ENCODE peak calls at places on chromosomes 16 and 17, in four cellular contexts. One of them, this sample, is unnamed.

GRCh38 chr17:73541561-73541981 is 102.7 kb downstream of the SDK2 start:
- DNase-seq in K562: peak; percentile 25
- DNase-seq in HCT116: no peak
- DNase-seq in HepG2: no peak
- DNase-seq in this sample: no peak

GRCh38 chr16:83206426-83206825 is 579.7 kb downstream of the CDH13 start:
- DNase-seq in HCT116: no peak
- DNase-seq in K562: no peak
- DNase-seq in HepG2: no peak
- DNase-seq in this sample: no peak

GRCh38 chr16:31329671-31330552 is 25.1 kb upstream of the ITGAX start:
- DNase-seq in HepG2: no peak
- DNase-seq in HCT116: no peak
- DNase-seq in K562: no peak
- DNase-seq in this sample: no peak

GRCh38 chr16:59180083-59180476 is 446.0 kb upstream of the GOT2 start:
- DNase-seq in HCT116: no peak
- DNase-seq in HepG2: peak; percentile 76
- DNase-seq in K562: no peak
- DNase-seq in this sample: no peak

GRCh38 chr17:59851431-59852375 is 41.0 kb downstream of the TUBD1 start:
- DNase-seq in HepG2: no peak
- DNase-seq in K562: no peak
- DNase-seq in HCT116: no peak
- DNase-seq in this sample: no peak

GRCh38 chr16:89828199-89828869 is at the start of gene SPIRE2:
- DNase-seq in K562: peak; percentile 90
- DNase-seq in HepG2: no peak
- DNase-seq in HCT116: no peak
- DNase-seq in this sample: no peak

GRCh38 chr16:10536814-10537389 is 43.5 kb downstream of the EMP2 start:
- DNase-seq in HepG2: no peak
- DNase-seq in HCT116: no peak
- DNase-seq in K562: no peak
- DNase-seq in this sample: no peak

GRCh38 chr16:74568961-74569631 is 37.8 kb downstream of the GLG1 start:
- DNase-seq in HCT116: no peak
- DNase-seq in HepG2: no peak
- DNase-seq in K562: no peak
- DNase-seq in this sample: no peak

GRCh38 chr16:14409563-14409962 is 220.5 kb downstream of the PARN start:
- DNase-seq in K562: no peak
- DNase-seq in HepG2: peak; percentile 72
- DNase-seq in HCT116: no peak
- DNase-seq in this sample: peak; percentile 30

GRCh38 chr17:82050761-82051641 is 610 bp downstream of the RFNG start:
- DNase-seq in HepG2: no peak
- DNase-seq in HCT116: no peak
- DNase-seq in K562: peak; percentile 81
- DNase-seq in this sample: no peak

GRCh38 chr16:29926675-29927522 is 873 bp upstream of the KCTD13 start:
- DNase-seq in HepG2: peak; percentile 35
- DNase-seq in K562: no peak
- DNase-seq in HCT116: no peak
- DNase-seq in this sample: no peak

GRCh38 chr16:56450901-56451752 is at the start of the genes NUDT21 and OGFOD1:
- DNase-seq in K562: peak; percentile 96
- DNase-seq in HepG2: peak; percentile 99
- DNase-seq in HCT116: peak; percentile 94
- DNase-seq in this sample: peak; percentile 87

GRCh38 chr16:56743840-56744239 is 13.9 kb downstream of the NUP93 start:
- DNase-seq in K562: no peak
- DNase-seq in HCT116: no peak
- DNase-seq in HepG2: no peak
- DNase-seq in this sample: no peak

GRCh38 chr17:42518046-42518754 is 17.8 kb upstream of the NAGLU start:
- DNase-seq in K562: peak; percentile 40
- DNase-seq in HCT116: peak; percentile 79
- DNase-seq in HepG2: no peak
- DNase-seq in this sample: peak; percentile 69

GRCh38 chr17:5241861-5242671 is 7.4 kb upstream of the SCIMP start:
- DNase-seq in HCT116: no peak
- DNase-seq in K562: no peak
- DNase-seq in HepG2: no peak
- DNase-seq in this sample: no peak

GRCh38 chr17:72125742-72126141 is 4.9 kb downstream of the SOX9 start:
- DNase-seq in HepG2: peak; percentile 32
- DNase-seq in K562: no peak
- DNase-seq in HCT116: no peak
- DNase-seq in this sample: no peak

GRCh38 chr17:35914354-35914753 is 16.2 kb downstream of the RDM1 start:
- DNase-seq in K562: no peak
- DNase-seq in HepG2: no peak
- DNase-seq in HCT116: no peak
- DNase-seq in this sample: no peak

GRCh38 chr16:5193877-5194276 is 96.3 kb upstream of the EEF2KMT start:
- DNase-seq in K562: no peak
- DNase-seq in HepG2: no peak
- DNase-seq in HCT116: no peak
- DNase-seq in this sample: no peak

GRCh38 chr16:75122609-75123008 is 6.0 kb upstream of the LDHD start:
- DNase-seq in HCT116: no peak
- DNase-seq in HepG2: no peak
- DNase-seq in K562: no peak
- DNase-seq in this sample: no peak

GRCh38 chr16:27461483-27462171 is 59.7 kb downstream of the IL21R start:
- DNase-seq in K562: no peak
- DNase-seq in HCT116: no peak
- DNase-seq in HepG2: no peak
- DNase-seq in this sample: no peak

GRCh38 chr17:71237903-71238538 is 882.8 kb upstream of the SOX9 start:
- DNase-seq in HepG2: no peak
- DNase-seq in K562: no peak
- DNase-seq in HCT116: peak; percentile 57
- DNase-seq in this sample: peak; percentile 36

GRCh38 chr17:21029515-21029914 is 13.3 kb downstream of the USP22 start:
- DNase-seq in K562: no peak
- DNase-seq in HepG2: no peak
- DNase-seq in HCT116: no peak
- DNase-seq in this sample: no peak

GRCh38 chr16:20969386-20969785 is 68.8 kb downstream of the LYRM1 start:
- DNase-seq in K562: no peak
- DNase-seq in HCT116: no peak
- DNase-seq in HepG2: no peak
- DNase-seq in this sample: no peak

GRCh38 chr16:1744338-1744840 is 27.0 kb downstream of the NME3 start:
- DNase-seq in K562: no peak
- DNase-seq in HCT116: no peak
- DNase-seq in HepG2: no peak
- DNase-seq in this sample: no peak

GRCh38 chr17:59038734-59039133 is 67.9 kb downstream of the TRIM37 start:
- DNase-seq in HepG2: no peak
- DNase-seq in K562: no peak
- DNase-seq in HCT116: no peak
- DNase-seq in this sample: no peak

GRCh38 chr17:3879591-3880417 is 13.0 kb downstream of the CAMKK1 start:
- DNase-seq in HepG2: no peak
- DNase-seq in HCT116: no peak
- DNase-seq in K562: no peak
- DNase-seq in this sample: no peak

GRCh38 chr17:36920032-36921000 is 17.0 kb upstream of the LHX1 start:
- DNase-seq in HepG2: no peak
- DNase-seq in K562: peak; percentile 50
- DNase-seq in HCT116: peak; percentile 43
- DNase-seq in this sample: no peak

GRCh38 chr16:56626685-56627084 is 1.1 kb downstream of the MT1E start:
- DNase-seq in HCT116: no peak
- DNase-seq in HepG2: no peak
- DNase-seq in K562: no peak
- DNase-seq in this sample: no peak

GRCh38 chr16:11361043-11361442 is 15.8 kb downstream of the RMI2 start:
- DNase-seq in HCT116: no peak
- DNase-seq in HepG2: no peak
- DNase-seq in K562: no peak
- DNase-seq in this sample: no peak

GRCh38 chr17:14006249-14006942 is 62.9 kb upstream of the COX10 start:
- DNase-seq in HCT116: no peak
- DNase-seq in HepG2: no peak
- DNase-seq in K562: no peak
- DNase-seq in this sample: no peak

GRCh38 chr17:80285237-80285920 is 24.7 kb downstream of the RNF213 start:
- DNase-seq in HCT116: no peak
- DNase-seq in K562: no peak
- DNase-seq in HepG2: no peak
- DNase-seq in this sample: no peak

GRCh38 chr16:1991135-1991551 is 1.4 kb downstream of the SYNGR3 start:
- DNase-seq in HepG2: no peak
- DNase-seq in K562: no peak
- DNase-seq in HCT116: no peak
- DNase-seq in this sample: no peak

GRCh38 chr17:73349138-73349537 is 37.3 kb upstream of the CDC42EP4 start:
- DNase-seq in HCT116: no peak
- DNase-seq in K562: no peak
- DNase-seq in HepG2: no peak
- DNase-seq in this sample: no peak

GRCh38 chr17:69602969-69603368 is 188.5 kb downstream of the MAP2K6 start:
- DNase-seq in HCT116: no peak
- DNase-seq in K562: no peak
- DNase-seq in HepG2: no peak
- DNase-seq in this sample: no peak

GRCh38 chr17:57861737-57862409 is 12.0 kb upstream of the MRPS23 start:
- DNase-seq in K562: no peak
- DNase-seq in HCT116: no peak
- DNase-seq in HepG2: peak; percentile 54
- DNase-seq in this sample: no peak

GRCh38 chr16:24508614-24509013 is 30.8 kb upstream of the RBBP6 start:
- DNase-seq in HCT116: no peak
- DNase-seq in K562: no peak
- DNase-seq in HepG2: no peak
- DNase-seq in this sample: no peak

GRCh38 chr17:65667656-65668055 is 106.2 kb upstream of the AXIN2 start:
- DNase-seq in HCT116: no peak
- DNase-seq in K562: no peak
- DNase-seq in HepG2: no peak
- DNase-seq in this sample: no peak

GRCh38 chr17:1002412-1002753 is 5.5 kb downstream of the TIMM22 start:
- DNase-seq in K562: no peak
- DNase-seq in HCT116: no peak
- DNase-seq in HepG2: no peak
- DNase-seq in this sample: no peak

GRCh38 chr16:86980644-86981043 is 336.5 kb downstream of the C16orf95 start:
- DNase-seq in K562: no peak
- DNase-seq in HepG2: no peak
- DNase-seq in HCT116: no peak
- DNase-seq in this sample: no peak
- TF ChIP-seq TCF7L2 in K562: no peak
- TF ChIP-seq TCF7L2 in HepG2: no peak
- TF ChIP-seq TCF7L2 in HCT116: no peak
- TF ChIP-seq TCF7L2 in this sample: no peak

DNA sequence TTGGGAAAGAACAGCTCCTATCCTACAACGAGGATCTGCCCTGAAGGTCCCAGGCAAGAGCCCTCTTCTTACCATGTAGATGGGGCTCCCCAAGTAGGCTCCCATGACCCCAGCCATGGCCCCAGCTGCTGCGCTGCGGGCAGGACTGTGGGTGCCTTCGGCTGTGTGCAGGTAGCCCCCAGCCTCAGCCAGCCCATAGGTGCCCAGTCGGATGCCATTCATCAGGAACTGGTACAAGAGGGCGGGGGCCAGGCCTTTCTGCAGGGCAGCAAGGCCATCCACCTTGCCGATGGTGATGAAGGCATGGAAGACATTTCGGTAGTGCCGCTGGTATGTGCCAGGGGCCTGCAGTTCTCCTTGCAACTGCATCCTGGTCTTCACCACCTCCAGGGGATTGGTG is 839 bp downstream of the SLC25A35 start:
- DNase-seq in HepG2: no peak
- DNase-seq in HCT116: no peak
- DNase-seq in K562: no peak
- DNase-seq in this sample: no peak
- H3K4me3 ChIP-seq in HepG2: peak overlapping the region; percentile 60
- H3K4me3 ChIP-seq in HCT116: peak overlapping the region; percentile 54
- H3K4me3 ChIP-seq in K562: peak overlapping the region; percentile 58
- H3K4me3 ChIP-seq in this sample: peak overlapping the region; percentile 67

GRCh38 chr17:51351890-51352289 is 91.5 kb downstream of the UTP18 start:
- DNase-seq in HCT116: no peak
- DNase-seq in K562: no peak
- DNase-seq in HepG2: no peak
- DNase-seq in this sample: no peak
- TF ChIP-seq TCF7L2 in HCT116: no peak
- TF ChIP-seq TCF7L2 in K562: no peak
- TF ChIP-seq TCF7L2 in HepG2: no peak
- TF ChIP-seq TCF7L2 in this sample: no peak

GRCh38 chr17:48553190-48553547 is 8.3 kb upstream of the HOXB2 start:
- DNase-seq in HCT116: no peak
- DNase-seq in HepG2: no peak
- DNase-seq in K562: no peak
- DNase-seq in this sample: no peak

GRCh38 chr17:48553837-48554236 is 8.9 kb upstream of the HOXB2 start:
- DNase-seq in HepG2: no peak
- DNase-seq in K562: no peak
- DNase-seq in HCT116: no peak
- DNase-seq in this sample: no peak

GRCh38 chr17:48555183-48555615 is 10.3 kb upstream of the HOXB2 start:
- DNase-seq in HCT116: no peak
- DNase-seq in HepG2: no peak
- DNase-seq in K562: peak; percentile 44
- DNase-seq in this sample: no peak

GRCh38 chr17:48555616-48556533 is 11.0 kb upstream of the HOXB2 start:
- DNase-seq in HCT116: no peak
- DNase-seq in K562: peak; percentile 75
- DNase-seq in HepG2: no peak
- DNase-seq in this sample: no peak

DNA sequence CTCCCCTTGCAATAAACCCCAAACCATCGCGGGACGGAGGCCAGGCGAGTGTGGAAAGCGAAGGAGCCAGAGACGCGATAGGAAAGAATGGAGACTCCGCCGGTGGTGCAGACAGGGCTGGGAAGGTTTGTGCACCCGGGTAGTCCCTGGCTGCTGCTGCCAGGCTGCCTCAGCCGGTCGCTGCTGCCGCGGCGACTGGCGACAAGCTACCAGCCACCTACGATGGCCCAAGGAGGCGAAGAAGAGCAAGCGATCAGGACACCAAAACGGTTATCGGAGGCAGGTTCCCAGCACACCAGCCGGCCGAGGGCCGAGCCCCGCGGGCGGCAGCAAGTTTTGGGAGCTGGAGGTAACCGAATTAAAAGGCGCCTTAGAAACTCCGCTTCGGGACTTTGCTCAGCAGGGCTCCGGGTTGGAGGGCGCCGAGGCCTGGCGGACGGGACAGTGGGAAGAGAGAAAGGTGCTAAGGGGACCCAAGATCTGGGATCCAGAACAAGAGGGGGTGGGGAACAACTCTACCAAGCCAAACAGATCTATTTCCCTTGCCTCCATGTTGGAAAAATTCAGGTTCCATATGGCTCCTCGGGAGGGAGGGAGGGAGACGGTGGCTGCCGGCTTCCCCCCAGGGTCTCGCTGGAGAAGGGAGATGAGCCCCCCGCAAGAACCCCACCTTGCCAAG is 9.6 kb upstream of the HOXB2 start:
- DNase-seq in K562: no peak
- DNase-seq in HCT116: no peak
- DNase-seq in HepG2: no peak
- DNase-seq in this sample: no peak
- H3K4me3 ChIP-seq in K562: peak overlapping the region; percentile 3
- H3K4me3 ChIP-seq in HCT116: no peak overlapping the region
- H3K4me3 ChIP-seq in HepG2: no peak overlapping the region
- H3K4me3 ChIP-seq in this sample: peak overlapping the region; percentile 61

This sample was measured in Panc1.